ENCODE peak calls at places on chromosomes 16 and 17, in four cellular contexts. One of them, this sample, is unnamed.

GRCh38 chr16:57999971-58000705 is at the start of gene ZNF319:
- DNase-seq in DMS 273 treated with DMSO at 0.1 percent for 48 hours: no peak
- DNase-seq in effector CD4-positive, alpha-beta T cell: peak
- DNase-seq in sigmoid colon: no peak
- DNase-seq in this sample: peak

GRCh38 chr16:50121721-50122445 is 31.2 kb upstream of the TENT4B start:
- DNase-seq in DMS 273 treated with DMSO at 0.1 percent for 48 hours: no peak
- DNase-seq in effector CD4-positive, alpha-beta T cell: no peak
- DNase-seq in sigmoid colon: no peak
- DNase-seq in this sample: no peak

GRCh38 chr17:17751489-17751995 is 70.3 kb downstream of the RAI1 start:
- DNase-seq in DMS 273 treated with DMSO at 0.1 percent for 48 hours: no peak
- DNase-seq in effector CD4-positive, alpha-beta T cell: peak
- DNase-seq in sigmoid colon: no peak
- DNase-seq in this sample: no peak

GRCh38 chr17:8057691-8058114 is 18.8 kb downstream of the ALOX15B start:
- DNase-seq in DMS 273 treated with DMSO at 0.1 percent for 48 hours: peak
- DNase-seq in effector CD4-positive, alpha-beta T cell: peak
- DNase-seq in sigmoid colon: peak
- DNase-seq in this sample: no peak

GRCh38 chr17:67891481-67892119 is 66.3 kb downstream of the BPTF start:
- DNase-seq in DMS 273 treated with DMSO at 0.1 percent for 48 hours: peak
- DNase-seq in effector CD4-positive, alpha-beta T cell: no peak
- DNase-seq in sigmoid colon: no peak
- DNase-seq in this sample: no peak

GRCh38 chr17:42886283-42887176 is 14.1 kb upstream of the G6PC1 start:
- DNase-seq in DMS 273 treated with DMSO at 0.1 percent for 48 hours: no peak
- DNase-seq in effector CD4-positive, alpha-beta T cell: no peak
- DNase-seq in sigmoid colon: no peak
- DNase-seq in this sample: no peak

GRCh38 chr17:63436523-63437110 is 9.5 kb downstream of the CYB561 start:
- DNase-seq in DMS 273 treated with DMSO at 0.1 percent for 48 hours: no peak
- DNase-seq in effector CD4-positive, alpha-beta T cell: no peak
- DNase-seq in sigmoid colon: no peak
- DNase-seq in this sample: peak

GRCh38 chr17:6546069-6546718 is 10.2 kb downstream of the PITPNM3 start:
- DNase-seq in DMS 273 treated with DMSO at 0.1 percent for 48 hours: no peak
- DNase-seq in effector CD4-positive, alpha-beta T cell: no peak
- DNase-seq in sigmoid colon: no peak
- DNase-seq in this sample: no peak

GRCh38 chr16:19858006-19858653 is 26.5 kb downstream of the GPRC5B start:
- DNase-seq in DMS 273 treated with DMSO at 0.1 percent for 48 hours: no peak
- DNase-seq in effector CD4-positive, alpha-beta T cell: no peak
- DNase-seq in sigmoid colon: no peak
- DNase-seq in this sample: no peak

GRCh38 chr16:20383106-20384029 is 21.2 kb downstream of the PDILT start:
- DNase-seq in DMS 273 treated with DMSO at 0.1 percent for 48 hours: no peak
- DNase-seq in effector CD4-positive, alpha-beta T cell: peak
- DNase-seq in sigmoid colon: peak
- DNase-seq in this sample: peak